ENCODE peak calls at places on chromosomes 1 and 21, in eight cellular contexts. L is EL; C is H54; P is germinal center; V is SK-N-MC; S is AG04450; Q is stimulated activated CD4-positive, alpha-beta T cell treated with anti-CD3 and anti-CD28 coated beads, Interleukin-1b, Interleukin-23, amount 100 ng/mL, for 24 hours; W is SK-N-DZ. G is an unnamed sample.

GRCh38 chr1:39910263-39910662 is 8.5 kb upstream of the MYCL start:
- DNase-seq in L (no peak), C (no peak), P (no peak), V (no peak), S (no peak), Q (no peak), W (no peak), G (no peak)

GRCh38 chr1:78836736-78837135 is 169.8 kb downstream of the ADGRL4 start:
- DNase-seq in L (peak; percentile 28), C (no peak), P (no peak), V (no peak), S (no peak), Q (no peak), W (no peak), G (no peak)

GRCh38 chr1:226123591-226124471 is 61.3 kb downstream of the H3-3A start:
- DNase-seq in L (peak; percentile 29), C (peak; percentile 77), P (no peak), V (no peak), S (no peak), Q (no peak), W (no peak), G (no peak)

GRCh38 chr1:53715478-53715877 is 23.5 kb downstream of the GLIS1 start:
- DNase-seq in L (no peak), C (no peak), P (no peak), V (no peak), S (no peak), Q (no peak), W (peak; percentile 18), G (no peak)

GRCh38 chr1:160018900-160019299 is 12.9 kb downstream of the PIGM start:
- DNase-seq in L (peak; percentile 62), C (peak; percentile 35), P (no peak), V (no peak), S (no peak), Q (no peak), W (no peak), G (no peak)

GRCh38 chr1:48499211-48499610 is 27.2 kb upstream of the SPATA6 start:
- DNase-seq in L (no peak), C (no peak), P (no peak), V (no peak), S (no peak), Q (no peak), W (no peak), G (no peak)

GRCh38 chr1:234413975-234414374 is 40.7 kb downstream of the COA6 start:
- DNase-seq in L (no peak), C (no peak), P (no peak), V (no peak), S (no peak), Q (no peak), W (no peak), G (no peak)

GRCh38 chr1:12549460-12550349 is 68.3 kb downstream of the DHRS3 start:
- DNase-seq in L (peak; percentile 87), C (peak; percentile 60), P (no peak), V (no peak), S (peak; percentile 93), Q (no peak), W (no peak), G (peak; percentile 84)

GRCh38 chr1:60978421-60979357 is 103.7 kb upstream of the NFIA start:
- DNase-seq in L (peak; percentile 40), C (peak; percentile 17), P (peak; percentile 25), V (peak; percentile 22), S (no peak), Q (no peak), W (peak; percentile 26), G (no peak)

GRCh38 chr1:62128765-62129164 is 65.9 kb upstream of the L1TD1 start:
- DNase-seq in L (no peak), C (no peak), P (no peak), V (no peak), S (no peak), Q (no peak), W (no peak), G (no peak)

GRCh38 chr1:62997849-62998248 is 213.9 kb downstream of the ATG4C start:
- DNase-seq in L (no peak), C (no peak), P (no peak), V (no peak), S (no peak), Q (no peak), W (no peak), G (no peak)

GRCh38 chr1:185934476-185935189 is 200.4 kb downstream of the HMCN1 start:
- DNase-seq in L (peak; percentile 11), C (no peak), P (no peak), V (peak; percentile 91), S (peak; percentile 16), Q (no peak), W (no peak), G (no peak)

GRCh38 chr1:33762099-33762830 is 101.6 kb upstream of the HMGB4 start:
- DNase-seq in L (no peak), C (no peak), P (no peak), V (no peak), S (peak; percentile 39), Q (no peak), W (no peak), G (no peak)

GRCh38 chr1:206766251-206766856 is 4.2 kb upstream of the IL19 start:
- DNase-seq in L (peak; percentile 80), C (peak; percentile 65), P (no peak), V (no peak), S (peak; percentile 74), Q (peak; percentile 34), W (no peak), G (peak; percentile 36)

GRCh38 chr21:33566514-33566913 is 22.0 kb downstream of the DONSON start:
- DNase-seq in L (no peak), C (no peak), P (no peak), V (no peak), S (no peak), Q (no peak), W (no peak), G (no peak)

GRCh38 chr1:113247355-113247754 is 143.0 kb upstream of the MAGI3 start:
- DNase-seq in L (no peak), C (no peak), P (no peak), V (no peak), S (no peak), Q (no peak), W (no peak), G (no peak)

GRCh38 chr1:92259350-92259749 is 39.4 kb downstream of the GLMN start:
- DNase-seq in L (no peak), C (no peak), P (no peak), V (no peak), S (no peak), Q (no peak), W (no peak), G (no peak)

GRCh38 chr1:119101563-119101962 is 38.9 kb downstream of the WARS2 start:
- DNase-seq in L (peak; percentile 52), C (no peak), P (no peak), V (no peak), S (no peak), Q (no peak), W (no peak), G (no peak)

GRCh38 chr1:63987014-63987630 is 213.3 kb downstream of the ROR1 start:
- DNase-seq in L (peak; percentile 67), C (no peak), P (no peak), V (no peak), S (no peak), Q (no peak), W (no peak), G (no peak)

GRCh38 chr1:33541966-33542365 is 69.5 kb downstream of the ZSCAN20 start:
- DNase-seq in L (no peak), C (no peak), P (no peak), V (no peak), S (no peak), Q (no peak), W (no peak), G (no peak)

GRCh38 chr1:173503391-173503790 is 26.3 kb downstream of the PRDX6 start:
- DNase-seq in L (peak; percentile 37), C (no peak), P (no peak), V (no peak), S (peak; percentile 32), Q (no peak), W (peak; percentile 40), G (no peak)

GRCh38 chr1:22529901-22530621 is 33.2 kb upstream of the EPHA8 start:
- DNase-seq in L (peak; percentile 16), C (no peak), P (no peak), V (no peak), S (no peak), Q (no peak), W (no peak), G (no peak)

GRCh38 chr1:170126691-170127090 is 19.1 kb upstream of the NTMT2 start:
- DNase-seq in L (peak; percentile 94), C (peak; percentile 23), P (no peak), V (no peak), S (peak; percentile 77), Q (no peak), W (no peak), G (no peak)

GRCh38 chr21:37905291-37905690 is 11.0 kb downstream of the KCNJ6 start:
- DNase-seq in L (no peak), C (no peak), P (no peak), V (no peak), S (no peak), Q (no peak), W (no peak), G (no peak)

GRCh38 chr1:245688536-245689453 is 534.0 kb downstream of the KIF26B start:
- DNase-seq in L (no peak), C (no peak), P (no peak), V (no peak), S (no peak), Q (no peak), W (no peak), G (peak; percentile 68)

GRCh38 chr1:115702993-115703392 is 61.2 kb downstream of the VANGL1 start:
- DNase-seq in L (no peak), C (no peak), P (no peak), V (no peak), S (no peak), Q (no peak), W (no peak), G (no peak)

GRCh38 chr1:109792056-109792831 is 28.5 kb upstream of the EPS8L3 start:
- DNase-seq in L (peak; percentile 96), C (peak; percentile 75), P (no peak), V (no peak), S (peak; percentile 88), Q (no peak), W (peak; percentile 48), G (no peak)

GRCh38 chr1:234322979-234323378 is 50.3 kb upstream of the COA6 start:
- DNase-seq in L (peak; percentile 46), C (peak; percentile 20), P (peak; percentile 33), V (no peak), S (no peak), Q (peak; percentile 41), W (peak; percentile 20), G (no peak)

GRCh38 chr1:150352883-150353282 is 11.1 kb upstream of the RPRD2 start:
- DNase-seq in L (no peak), C (no peak), P (no peak), V (no peak), S (no peak), Q (no peak), W (no peak), G (peak; percentile 36)

GRCh38 chr21:44700101-44701022 is 3.4 kb downstream of the KRTAP10-12 start:
- DNase-seq in L (no peak), C (no peak), P (no peak), V (no peak), S (no peak), Q (no peak), W (no peak), G (peak; percentile 45)

GRCh38 chr21:35753308-35753707 is 307.0 kb downstream of the SETD4 start:
- DNase-seq in L (no peak), C (no peak), P (no peak), V (no peak), S (no peak), Q (no peak), W (no peak), G (no peak)

GRCh38 chr1:36486436-36487335 is 4.0 kb upstream of the CSF3R start:
- DNase-seq in L (no peak), C (no peak), P (peak; percentile 68), V (no peak), S (no peak), Q (no peak), W (no peak), G (peak; percentile 35)

GRCh38 chr1:42379794-42380616 is 587 bp upstream of the RIMKLA start:
- DNase-seq in L (peak; percentile 37), C (peak; percentile 76), P (no peak), V (no peak), S (no peak), Q (no peak), W (peak; percentile 44), G (no peak)

GRCh38 chr1:1165900-1166421 is 7.7 kb upstream of the TTLL10 start:
- DNase-seq in L (no peak), C (no peak), P (no peak), V (no peak), S (no peak), Q (no peak), W (no peak), G (no peak)

G was measured in lower leg skin.